ENCODE peak calls at places on chromosomes 5 and 9, in four cellular contexts. M, W, K and R are unnamed samples.

GRCh38 chr9:81671880-81672280 is 17.5 kb downstream of the TLE1 start:
- DNase-seq in M (peak; percentile 89), W (no peak), K (peak; percentile 65), R (no peak)

GRCh38 chr5:33939863-33940262 is 3.7 kb downstream of the RXFP3 start:
- DNase-seq in M (no peak), W (no peak), K (no peak), R (no peak)

GRCh38 chr5:173458819-173459218 is 130.6 kb upstream of the STC2 start:
- DNase-seq in M (no peak), W (no peak), K (no peak), R (no peak)

GRCh38 chr5:133343196-133343595 is 269.1 kb downstream of the FSTL4 start:
- DNase-seq in M (no peak), W (no peak), K (no peak), R (no peak)

GRCh38 chr5:128092144-128092543 is 8.6 kb downstream of the SLC12A2 start:
- DNase-seq in M (no peak), W (no peak), K (no peak), R (no peak)

GRCh38 chr5:121430538-121430937 is 421.1 kb upstream of the FTMT start:
- DNase-seq in M (no peak), W (no peak), K (no peak), R (no peak)

GRCh38 chr5:36079200-36079761 is 12.6 kb upstream of the UGT3A2 start:
- DNase-seq in M (no peak), W (peak; percentile 62), K (no peak), R (no peak)

GRCh38 chr5:180646289-180646962 is 3.0 kb downstream of the FLT4 start:
- DNase-seq in M (no peak), W (no peak), K (peak; percentile 53), R (no peak)

GRCh38 chr5:34790087-34790486 is 48.9 kb upstream of the TTC23L start:
- DNase-seq in M (no peak), W (no peak), K (no peak), R (no peak)

GRCh38 chr9:86794356-86795046 is 152.8 kb downstream of the GAS1 start:
- DNase-seq in M (peak; percentile 59), W (no peak), K (no peak), R (no peak)
- H3K27ac ChIP-seq in M (peak overlapping the region; percentile 75), W (no peak overlapping the region), K (no peak overlapping the region), R (no peak overlapping the region)

DNA sequence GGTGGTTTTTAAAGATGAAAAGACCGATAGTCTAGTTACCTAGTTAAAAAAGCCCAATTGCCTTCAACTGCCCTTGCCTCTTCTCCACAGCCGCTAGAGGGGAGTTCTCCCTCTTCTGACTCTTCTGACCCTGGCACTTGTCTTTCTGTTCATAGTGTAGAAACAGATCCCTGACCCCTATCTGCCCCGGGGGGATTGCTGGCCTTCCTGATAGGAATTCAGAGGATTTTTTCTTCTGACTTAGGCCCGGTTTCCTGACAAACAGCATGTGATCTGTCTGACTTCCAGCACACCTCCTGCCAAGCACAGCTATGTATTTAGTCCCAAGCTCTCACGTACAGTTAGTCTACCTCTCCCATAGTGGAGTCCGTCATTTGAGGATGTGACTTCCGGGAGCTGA is 5.0 kb upstream of the TMEM268 start:
- DNase-seq in M (no peak), W (no peak), K (no peak), R (no peak)
- H3K4me1 ChIP-seq in M (no peaks in the 10 kb centered on the region), W (no peaks in the 10 kb centered on the region), K (peaks cover 12% of the 10 kb centered on the region), R (peaks cover 7% of the 10 kb centered on the region)

DNA sequence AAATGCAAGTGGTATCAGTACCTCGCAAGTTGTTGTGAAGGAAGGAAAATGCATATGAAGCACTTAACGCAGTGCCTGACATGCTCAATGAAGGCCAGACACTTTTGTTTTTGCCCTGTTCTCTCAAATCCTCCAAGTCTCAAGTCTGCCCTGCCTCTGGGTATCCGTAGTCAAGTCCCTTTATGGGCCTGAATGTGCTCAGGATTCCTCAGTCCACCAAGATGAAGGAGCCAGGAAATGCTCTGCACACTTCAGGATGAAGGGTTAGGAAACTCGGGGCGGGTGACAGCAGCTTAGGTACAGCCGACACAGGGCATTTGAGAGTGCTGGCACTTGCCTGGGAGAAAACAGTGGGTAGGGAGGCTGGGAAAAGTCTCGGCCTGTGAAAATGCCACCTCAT is 1.4 kb downstream of the ECSCR start:
- DNase-seq in M (no peak), W (no peak), K (no peak), R (no peak)
- H3K4me3 ChIP-seq in M (no peak overlapping the region), W (no peak overlapping the region), K (peak overlapping the region; percentile 45), R (no peak overlapping the region)

GRCh38 chr9:136090768-136091581 is 4.1 kb downstream of the NACC2 start:
- DNase-seq in M (peak; percentile 67), W (no peak), K (peak; percentile 54), R (no peak)
- H3K27ac ChIP-seq in M (peak overlapping the region; percentile 93), W (no peak overlapping the region), K (peak overlapping the region; percentile 70), R (no peak overlapping the region)

DNA sequence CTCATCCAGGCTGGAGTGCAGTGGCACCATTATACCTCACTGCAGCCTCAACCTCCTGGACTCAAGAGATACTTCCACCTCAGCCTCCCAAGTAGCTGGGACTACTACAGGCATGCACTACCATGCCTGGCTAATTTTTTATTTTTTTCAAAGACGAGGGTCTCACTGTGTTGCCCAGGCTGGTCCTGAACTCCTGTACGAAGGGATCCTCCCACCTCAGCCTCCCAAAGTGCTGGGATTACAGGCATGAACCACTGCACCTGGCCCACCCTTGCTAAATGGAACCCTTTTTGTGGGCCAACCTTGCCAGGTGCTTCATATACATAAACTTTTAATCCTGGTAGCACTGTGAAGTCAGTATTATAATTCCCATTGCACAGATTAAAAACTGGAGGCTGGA is 1.0 kb downstream of the GRHPR start:
- DNase-seq in M (no peak), W (no peak), K (no peak), R (no peak)
- H3K4me1 ChIP-seq in M (peaks cover 12% of the 10 kb centered on the region), W (peaks cover 3% of the 10 kb centered on the region), K (peaks cover 23% of the 10 kb centered on the region), R (peaks cover 23% of the 10 kb centered on the region)